ENCODE peak calls at places on chromosomes 12 and 14, in nine cellular contexts. A is RKO; Y is globus pallidus; P is HS-27A; Q is HS-5; T is NCI-H69; L is stimulated activated naive CD8-positive, alpha-beta T cell treated with anti-CD3 and anti-CD28 coated beads, Interleukin-15, amount 100 ng/mL, for 72 hours; Z is left ventricle myocardium superior; J is hypothalamus. N is an unnamed sample.

GRCh38 chr14:90785474-90785873 is 30.8 kb downstream of the TTC7B start:
- DNase-seq in A (no peak), Y (peak), P (no peak), Q (no peak), T (peak), L (no peak), Z (no peak), J (peak), N (peak)

GRCh38 chr12:12979731-12980259 is 20.3 kb downstream of the HEBP1 start:
- DNase-seq in A (no peak), Y (peak), P (peak), Q (peak), T (no peak), L (no peak), Z (no peak), J (no peak), N (no peak)

GRCh38 chr12:11688831-11689230 is 39.4 kb downstream of the ETV6 start:
- DNase-seq in A (no peak), Y (no peak), P (no peak), Q (no peak), T (no peak), L (no peak), Z (no peak), J (no peak), N (no peak)

GRCh38 chr14:57755018-57755521 is 110.8 kb downstream of the SLC35F4 start:
- DNase-seq in A (no peak), Y (no peak), P (no peak), Q (no peak), T (peak), L (no peak), Z (no peak), J (no peak), N (no peak)

GRCh38 chr14:53599221-53599945 is 357.2 kb downstream of the BMP4 start:
- DNase-seq in A (no peak), Y (no peak), P (no peak), Q (no peak), T (no peak), L (no peak), Z (no peak), J (no peak), N (no peak)

GRCh38 chr14:73467377-73467776 is 9.0 kb upstream of the NUMB start:
- DNase-seq in A (no peak), Y (no peak), P (no peak), Q (no peak), T (no peak), L (peak), Z (no peak), J (no peak), N (peak)

GRCh38 chr14:76227450-76228050 is 75.8 kb downstream of the GPATCH2L start:
- DNase-seq in A (peak), Y (no peak), P (no peak), Q (peak), T (no peak), L (no peak), Z (no peak), J (no peak), N (no peak)

GRCh38 chr12:4881665-4882064 is 28.0 kb upstream of the KCNA1 start:
- DNase-seq in A (no peak), Y (no peak), P (no peak), Q (no peak), T (no peak), L (no peak), Z (no peak), J (no peak), N (no peak)

GRCh38 chr12:71754461-71755145 is at the start of gene RAB21:
- DNase-seq in A (peak), Y (peak), P (peak), Q (peak), T (peak), L (peak), Z (peak), J (peak), N (peak)

GRCh38 chr12:88706286-88706685 is 126.0 kb upstream of the KITLG start:
- DNase-seq in A (no peak), Y (no peak), P (no peak), Q (peak), T (no peak), L (no peak), Z (no peak), J (no peak), N (no peak)

GRCh38 chr12:47507221-47507620 is 198.6 kb downstream of the RPAP3 start:
- DNase-seq in A (no peak), Y (no peak), P (no peak), Q (no peak), T (no peak), L (no peak), Z (no peak), J (no peak), N (no peak)

GRCh38 chr12:27644446-27644845 is 51.8 kb upstream of the REP15 start:
- DNase-seq in A (no peak), Y (no peak), P (no peak), Q (no peak), T (no peak), L (no peak), Z (no peak), J (no peak), N (no peak)

GRCh38 chr14:54848910-54849309 is 53.7 kb downstream of the GCH1 start:
- DNase-seq in A (no peak), Y (no peak), P (no peak), Q (no peak), T (peak), L (no peak), Z (no peak), J (no peak), N (no peak)

GRCh38 chr14:73786942-73787759 is 64.5 kb upstream of the PTGR2 start:
- DNase-seq in A (peak), Y (peak), P (no peak), Q (no peak), T (peak), L (peak), Z (peak), J (peak), N (no peak)

GRCh38 chr14:103692871-103693270 is 22.4 kb downstream of the XRCC3 start:
- DNase-seq in A (no peak), Y (no peak), P (no peak), Q (no peak), T (no peak), L (no peak), Z (no peak), J (no peak), N (no peak)

GRCh38 chr12:53267309-53268008 is 640 bp upstream of the ESPL1 start:
- DNase-seq in A (no peak), Y (no peak), P (no peak), Q (no peak), T (no peak), L (no peak), Z (no peak), J (no peak), N (no peak)

GRCh38 chr14:97777622-97778021 is 980.4 kb downstream of the VRK1 start:
- DNase-seq in A (no peak), Y (no peak), P (no peak), Q (no peak), T (no peak), L (peak), Z (no peak), J (no peak), N (no peak)

GRCh38 chr12:120417917-120418316 is 20.0 kb upstream of the COX6A1 start:
- DNase-seq in A (no peak), Y (no peak), P (no peak), Q (no peak), T (no peak), L (no peak), Z (no peak), J (no peak), N (no peak)

GRCh38 chr12:20507711-20508110 is 139.4 kb downstream of the PDE3A start:
- DNase-seq in A (no peak), Y (no peak), P (no peak), Q (no peak), T (peak), L (no peak), Z (no peak), J (no peak), N (no peak)

GRCh38 chr12:121648458-121649028 is 20.9 kb downstream of the MORN3 start:
- DNase-seq in A (no peak), Y (no peak), P (no peak), Q (no peak), T (no peak), L (no peak), Z (no peak), J (no peak), N (no peak)

GRCh38 chr14:68255697-68256178 is 436.2 kb downstream of the RAD51B start:
- DNase-seq in A (no peak), Y (no peak), P (no peak), Q (no peak), T (peak), L (no peak), Z (no peak), J (no peak), N (no peak)

GRCh38 chr14:93878871-93879270 is 48.3 kb upstream of the FAM181A start:
- DNase-seq in A (no peak), Y (no peak), P (no peak), Q (no peak), T (no peak), L (no peak), Z (no peak), J (no peak), N (no peak)

GRCh38 chr14:101552786-101553231 is 8.5 kb upstream of the DIO3 start:
- DNase-seq in A (no peak), Y (no peak), P (peak), Q (no peak), T (no peak), L (no peak), Z (no peak), J (no peak), N (no peak)

GRCh38 chr12:31896514-31897039 is 62.6 kb upstream of the RESF1 start:
- DNase-seq in A (no peak), Y (no peak), P (peak), Q (no peak), T (no peak), L (peak), Z (no peak), J (no peak), N (peak)

GRCh38 chr12:6842075-6842474 is 1.4 kb downstream of the GNB3 start:
- DNase-seq in A (no peak), Y (no peak), P (no peak), Q (no peak), T (no peak), L (no peak), Z (no peak), J (no peak), N (no peak)

GRCh38 chr12:111580737-111581136 is 18.4 kb downstream of the ATXN2 start:
- DNase-seq in A (no peak), Y (no peak), P (no peak), Q (no peak), T (no peak), L (no peak), Z (no peak), J (no peak), N (no peak)

GRCh38 chr12:100114574-100114973 is 28.1 kb downstream of the BLTP3B start:
- DNase-seq in A (no peak), Y (no peak), P (no peak), Q (no peak), T (no peak), L (no peak), Z (no peak), J (no peak), N (no peak)

GRCh38 chr14:39812532-39813320 is 380.5 kb upstream of the FBXO33 start:
- DNase-seq in A (no peak), Y (no peak), P (no peak), Q (no peak), T (no peak), L (no peak), Z (no peak), J (no peak), N (no peak)

GRCh38 chr12:107405436-107405835 is 280.2 kb upstream of the PWP1 start:
- DNase-seq in A (no peak), Y (peak), P (no peak), Q (no peak), T (peak), L (no peak), Z (peak), J (no peak), N (no peak)

GRCh38 chr12:132561784-132562156 is 48.6 kb downstream of the LRCOL1 start:
- DNase-seq in A (peak), Y (no peak), P (no peak), Q (no peak), T (peak), L (no peak), Z (no peak), J (no peak), N (no peak)

GRCh38 chr12:6829532-6830220 is 1.5 kb downstream of the P3H3 start:
- DNase-seq in A (peak), Y (no peak), P (peak), Q (no peak), T (no peak), L (no peak), Z (peak), J (no peak), N (no peak)

GRCh38 chr14:38098074-38098846 is 109.4 kb upstream of the SSTR1 start:
- DNase-seq in A (peak), Y (no peak), P (peak), Q (peak), T (no peak), L (no peak), Z (no peak), J (no peak), N (no peak)

GRCh38 chr12:21169878-21170472 is 39.0 kb downstream of the SLCO1B1 start:
- DNase-seq in A (peak), Y (peak), P (peak), Q (no peak), T (peak), L (peak), Z (no peak), J (no peak), N (no peak)

GRCh38 chr12:68075416-68075815 is 84.1 kb downstream of the IFNG start:
- DNase-seq in A (no peak), Y (no peak), P (no peak), Q (no peak), T (no peak), L (no peak), Z (no peak), J (no peak), N (no peak)

GRCh38 chr12:12282761-12283160 is 15.9 kb upstream of the LRP6 start:
- DNase-seq in A (no peak), Y (no peak), P (no peak), Q (no peak), T (no peak), L (no peak), Z (no peak), J (no peak), N (no peak)

GRCh38 chr14:20989787-20990600 is at the start of gene METTL17:
- DNase-seq in A (peak), Y (peak), P (peak), Q (peak), T (peak), L (peak), Z (peak), J (peak), N (peak)

GRCh38 chr12:4421590-4422031 is 24.0 kb downstream of the FGF6 start:
- DNase-seq in A (peak), Y (peak), P (peak), Q (no peak), T (peak), L (peak), Z (no peak), J (no peak), N (no peak)

GRCh38 chr14:21529515-21529914 is 3.4 kb upstream of the SALL2 start:
- DNase-seq in A (no peak), Y (no peak), P (no peak), Q (no peak), T (no peak), L (no peak), Z (no peak), J (no peak), N (no peak)

N was measured in CD14-positive monocyte.